ENCODE peak calls at places on chromosomes 7 and 10, in eight cellular contexts. V is fibroblast of pulmonary artery, Q is aorta, Y is endothelial cell of umbilical vein, Z is IMR-90, K is GM06990, X is uterus, U is esophagus squamous epithelium. I is an unnamed sample.

GRCh38 chr7:35680403-35681013 is 14.4 kb downstream of the HERPUD2 start:
- DNase-seq in U (no peak), K (no peak), Y (no peak), V (no peak), Z (no peak), X (no peak), Q (no peak), I (no peak)

GRCh38 chr7:98617051-98617959 is at the start of gene NPTX2:
- DNase-seq in Z (no peak), U (no peak), K (no peak), Q (peak), X (no peak), Y (no peak), V (peak), I (no peak)

GRCh38 chr7:156218544-156219306 is 406.5 kb upstream of the SHH start:
- DNase-seq in X (no peak), Y (no peak), V (no peak), Q (peak), Z (no peak), K (no peak), U (no peak), I (no peak)

GRCh38 chr7:37149019-37149814 is 299.4 kb downstream of the ELMO1 start:
- DNase-seq in Z (no peak), Q (no peak), Y (no peak), K (no peak), V (no peak), X (no peak), U (no peak), I (no peak)

GRCh38 chr7:103134866-103135554 is 13.9 kb downstream of the NAPEPLD start:
- DNase-seq in Y (no peak), Q (no peak), Z (no peak), X (no peak), U (no peak), V (peak), K (no peak), I (no peak)

GRCh38 chr10:122468923-122469781 is 7.8 kb downstream of the HTRA1 start:
- DNase-seq in Z (peak), V (peak), Q (no peak), X (peak), K (no peak), Y (peak), U (no peak), I (peak)

GRCh38 chr10:72274213-72274729 is 547 bp downstream of the DDIT4 start:
- DNase-seq in Y (no peak), V (no peak), U (no peak), X (peak), Z (peak), K (no peak), Q (peak), I (no peak)

GRCh38 chr7:12670071-12670729 is 17.2 kb upstream of the ARL4A start:
- DNase-seq in U (no peak), X (no peak), Q (no peak), Z (peak), K (no peak), V (peak), Y (no peak), I (peak)

GRCh38 chr7:115183431-115184057 is 261.6 kb downstream of the MDFIC start:
- DNase-seq in V (no peak), U (no peak), Z (no peak), K (no peak), Q (no peak), X (no peak), Y (no peak), I (no peak)

GRCh38 chr7:73830618-73830871 is 251 bp upstream of the CLDN4 start:
- DNase-seq in K (no peak), Q (no peak), Y (no peak), Z (peak), X (no peak), V (no peak), U (no peak), I (no peak)

GRCh38 chr10:19815478-19816419 is 483 bp upstream of the PLXDC2 start:
- DNase-seq in V (peak), K (no peak), Z (peak), U (no peak), Q (peak), X (peak), Y (no peak), I (no peak)

GRCh38 chr7:75650671-75651070 is 88.1 kb downstream of the HIP1 start:
- DNase-seq in Y (peak), Q (peak), U (no peak), Z (no peak), K (no peak), V (no peak), X (peak), I (no peak)

GRCh38 chr7:143042159-143042820 is 9.9 kb upstream of the OR6V1 start:
- DNase-seq in Y (no peak), X (no peak), Q (no peak), V (no peak), K (no peak), U (no peak), Z (no peak), I (no peak)

GRCh38 chr10:43372751-43373445 is 1.5 kb downstream of the FXYD4 start:
- DNase-seq in U (no peak), X (no peak), Q (peak), V (no peak), Y (no peak), Z (no peak), K (no peak), I (no peak)

GRCh38 chr7:152312316-152312715 is 123.5 kb downstream of the KMT2C start:
- DNase-seq in Z (peak), Q (no peak), X (no peak), K (no peak), U (no peak), V (peak), Y (no peak), I (peak)

GRCh38 chr10:104218751-104219150 is 13.4 kb downstream of the CFAP43 start:
- DNase-seq in Z (no peak), X (no peak), U (no peak), Q (no peak), V (no peak), K (no peak), Y (no peak), I (no peak)

GRCh38 chr7:134278502-134279153 is 38.1 kb downstream of the SLC35B4 start:
- DNase-seq in K (no peak), X (no peak), V (no peak), Z (no peak), Q (no peak), U (no peak), Y (no peak), I (no peak)

GRCh38 chr7:100901921-100902332 is 6.2 kb upstream of the ACHE start:
- DNase-seq in X (no peak), U (no peak), K (no peak), Y (no peak), Z (no peak), V (no peak), Q (no peak), I (no peak)

GRCh38 chr10:24848169-24848688 is 104.2 kb downstream of the PRTFDC1 start:
- DNase-seq in U (no peak), K (no peak), X (no peak), Z (peak), V (no peak), Y (no peak), Q (no peak), I (no peak)

GRCh38 chr10:85008493-85009181 is 680.2 kb downstream of the CCSER2 start:
- DNase-seq in Y (no peak), K (no peak), Q (no peak), U (no peak), V (no peak), Z (no peak), X (no peak), I (no peak)

GRCh38 chr7:30163231-30163894 is 28.6 kb downstream of the MTURN start:
- DNase-seq in K (peak), X (no peak), V (no peak), Q (no peak), Y (peak), Z (no peak), U (no peak), I (no peak)

GRCh38 chr7:24922099-24922773 is 57.7 kb downstream of the OSBPL3 start:
- DNase-seq in X (no peak), Z (no peak), Q (no peak), V (no peak), U (no peak), Y (peak), K (no peak), I (no peak)

GRCh38 chr10:52729259-52730104 is 43.1 kb downstream of the MBL2 start:
- DNase-seq in U (no peak), V (peak), Q (no peak), K (no peak), Z (peak), X (no peak), Y (peak), I (no peak)

GRCh38 chr10:56357018-56357417 is 4.0 kb downstream of the ZWINT start:
- DNase-seq in K (no peak), Q (no peak), Y (no peak), X (no peak), Z (no peak), U (no peak), V (no peak), I (no peak)

GRCh38 chr10:117445992-117446391 is 70.8 kb upstream of the PDZD8 start:
- DNase-seq in X (no peak), Y (no peak), Z (no peak), V (no peak), U (no peak), K (no peak), Q (no peak), I (no peak)

GRCh38 chr7:21407806-21408480 is 19.9 kb upstream of the SP4 start:
- DNase-seq in Y (no peak), K (no peak), Z (no peak), X (no peak), U (no peak), Q (no peak), V (no peak), I (no peak)

GRCh38 chr10:101291254-101292193 is 62.3 kb upstream of the LBX1 start:
- DNase-seq in Y (peak), Z (peak), X (no peak), V (peak), U (no peak), Q (peak), K (peak), I (no peak)

GRCh38 chr10:5434017-5434753 is 21.8 kb downstream of the NET1 start:
- DNase-seq in V (peak), Q (no peak), Z (peak), X (no peak), U (no peak), K (no peak), Y (peak), I (peak)

GRCh38 chr10:100568937-100569336 is 33.2 kb downstream of the HIF1AN start:
- DNase-seq in Q (no peak), Y (no peak), Z (no peak), V (no peak), X (no peak), K (no peak), U (no peak), I (no peak)

GRCh38 chr10:13095094-13095493 is 4.9 kb upstream of the OPTN start:
- DNase-seq in U (no peak), Q (no peak), V (no peak), K (no peak), X (no peak), Y (no peak), Z (no peak), I (no peak)

GRCh38 chr10:3946234-3947229 is 161.5 kb upstream of the KLF6 start:
- DNase-seq in Z (no peak), V (no peak), X (no peak), K (no peak), U (no peak), Y (no peak), Q (no peak), I (no peak)

GRCh38 chr7:143318661-143319060 is 2.8 kb downstream of the CLCN1 start:
- DNase-seq in U (no peak), V (peak), Z (peak), Y (no peak), X (no peak), K (no peak), Q (no peak), I (peak)

DNA sequence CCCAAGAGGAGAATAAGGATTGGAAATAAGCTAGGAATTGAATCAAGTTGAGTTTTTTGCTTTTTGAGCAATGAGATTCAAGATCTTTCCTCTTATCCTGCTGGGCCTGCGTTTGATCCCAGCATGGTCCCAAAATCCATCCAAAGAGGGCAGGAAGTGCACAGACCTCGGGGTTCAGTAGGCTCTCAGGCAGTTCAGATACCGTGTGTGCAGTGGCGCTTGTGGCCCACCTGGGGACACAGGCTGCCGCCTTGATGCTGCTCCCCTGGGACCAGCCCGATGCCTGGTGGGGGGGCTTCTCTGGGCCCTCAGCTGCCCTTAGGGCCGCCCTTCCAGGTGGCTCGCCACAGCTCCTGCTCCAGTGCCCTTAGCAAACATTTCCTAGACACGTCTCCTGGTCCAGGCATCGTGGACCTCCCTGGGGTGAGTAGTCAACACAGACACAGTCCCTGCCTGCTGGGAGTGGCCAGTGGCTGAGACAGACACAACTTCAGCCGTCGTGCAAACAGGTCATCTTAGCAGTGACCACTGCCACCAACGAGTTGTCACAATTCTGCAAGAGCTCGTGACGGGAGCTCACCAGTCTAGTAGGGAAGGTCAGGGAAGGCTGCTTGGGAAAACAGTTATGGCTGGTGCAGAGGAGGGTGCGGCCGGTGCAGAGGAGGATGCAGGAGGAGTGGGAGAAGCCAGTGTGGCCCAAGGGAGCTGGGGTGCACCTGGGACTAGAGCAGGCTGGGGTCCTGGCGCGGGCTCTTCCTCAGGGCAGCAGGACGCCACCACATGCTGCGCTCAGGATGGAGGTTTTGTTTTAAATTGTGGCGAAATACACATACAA is 21.7 kb upstream of the JAKMIP3 start:
- DNase-seq in U (no peak), V (no peak), Y (no peak), Z (no peak), X (no peak), K (no peak), Q (no peak), I (no peak)
- H3K4me3 ChIP-seq in U (no peak), V (no peak), Y (no peak), Z (no peak), X (no peak), K (no peak), Q (no peak), I (no peak)

GRCh38 chr10:27997865-27998177 is 1.1 kb downstream of the ODAD2 start:
- DNase-seq in X (no peak), Y (peak), V (no peak), Q (no peak), U (no peak), K (no peak), Z (no peak), I (no peak)
- H3K4me3 ChIP-seq in X (peak), Y (peak), V (no peak), Q (no peak), U (peak), K (no peak), Z (peak), I (peak)

GRCh38 chr10:129809431-129809830 is 154.6 kb downstream of the EBF3 start:
- DNase-seq in Z (no peak), X (no peak), U (no peak), K (no peak), Q (no peak), Y (no peak), V (no peak), I (no peak)

GRCh38 chr10:129809841-129810240 is 154.2 kb downstream of the EBF3 start:
- DNase-seq in U (no peak), V (no peak), Z (no peak), Q (no peak), K (no peak), Y (no peak), X (no peak), I (no peak)

GRCh38 chr10:129808092-129808983 is 155.7 kb downstream of the EBF3 start:
- DNase-seq in V (no peak), Z (no peak), Q (no peak), X (no peak), K (no peak), U (no peak), Y (no peak), I (no peak)

GRCh38 chr10:129811208-129811607 is 152.9 kb downstream of the EBF3 start:
- DNase-seq in K (no peak), Q (no peak), Z (no peak), U (no peak), V (no peak), X (no peak), Y (no peak), I (no peak)

DNA sequence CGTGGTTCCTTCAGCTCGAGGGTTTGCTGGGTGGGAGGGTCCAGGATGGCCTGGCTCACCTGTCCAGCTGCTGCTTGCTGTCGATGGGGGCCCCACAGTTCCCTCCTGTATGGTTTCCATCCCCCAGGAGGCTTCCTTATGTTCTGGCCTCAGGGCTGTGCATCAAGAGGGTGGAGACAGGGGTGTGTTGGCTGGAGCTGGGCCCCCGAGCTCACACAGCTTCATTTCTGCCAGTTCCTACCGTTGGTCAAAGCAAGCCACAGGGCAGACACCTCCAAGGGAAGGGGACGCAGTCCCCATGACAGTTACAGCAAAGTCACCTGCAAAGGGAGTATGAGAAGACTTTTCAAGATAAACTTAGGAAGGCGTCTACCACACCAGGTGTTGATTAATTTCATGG is 156.9 kb downstream of the EBF3 start:
- DNase-seq in Y (no peak), V (no peak), Q (no peak), U (no peak), Z (no peak), K (no peak), X (no peak), I (no peak)
- H3K4me3 ChIP-seq in Y (no peak), V (no peak), Q (no peak), U (no peak), Z (no peak), K (no peak), X (no peak), I (no peak)

GRCh38 chr10:96746503-96746902 is 26.2 kb upstream of the PIK3AP1 start:
- DNase-seq in U (no peak), X (no peak), V (peak), Q (no peak), Z (peak), Y (no peak), K (no peak), I (no peak)

GRCh38 chr10:96747734-96748550 is 27.6 kb upstream of the PIK3AP1 start:
- DNase-seq in V (no peak), X (no peak), U (no peak), Y (no peak), K (peak), Q (no peak), Z (no peak), I (no peak)

GRCh38 chr10:96756111-96756903 is 36.0 kb upstream of the PIK3AP1 start:
- DNase-seq in X (no peak), U (no peak), Z (no peak), Q (no peak), K (no peak), V (no peak), Y (no peak), I (no peak)

GRCh38 chr10:96753956-96754355 is 33.6 kb upstream of the PIK3AP1 start:
- DNase-seq in U (no peak), X (no peak), V (no peak), K (no peak), Q (no peak), Y (no peak), Z (no peak), I (no peak)

GRCh38 chr10:96752380-96752779 is 32.1 kb upstream of the PIK3AP1 start:
- DNase-seq in Y (no peak), Z (no peak), X (no peak), K (no peak), Q (no peak), U (no peak), V (no peak), I (no peak)
- H3K4me3 ChIP-seq in Y (no peak), Z (no peak), X (no peak), K (no peak), Q (no peak), U (no peak), V (no peak), I (no peak)

I was measured in skeletal muscle cell.